ENCODE peak calls at places on chromosomes 1 and 21, in nine cellular contexts. One of them, this sample, is unnamed.

GRCh38 chr1:67570473-67571143 is 114.4 kb upstream of the GADD45A start:
- DNase-seq in fibroblast of lung: peak; percentile 99
- DNase-seq in BE2C: no peak
- DNase-seq in heart right ventricle: no peak
- DNase-seq in body of pancreas: peak; percentile 60
- DNase-seq in K562: peak; percentile 61
- DNase-seq in left ventricle myocardium inferior: no peak
- DNase-seq in lung: no peak
- DNase-seq in GM23338: no peak
- DNase-seq in this sample: no peak

GRCh38 chr1:193310569-193310968 is 124.2 kb upstream of the B3GALT2 start:
- DNase-seq in body of pancreas: peak; percentile 3
- DNase-seq in heart right ventricle: no peak
- DNase-seq in lung: no peak
- DNase-seq in fibroblast of lung: no peak
- DNase-seq in BE2C: no peak
- DNase-seq in left ventricle myocardium inferior: no peak
- DNase-seq in GM23338: no peak
- DNase-seq in K562: no peak
- DNase-seq in this sample: no peak

GRCh38 chr21:26405735-26406361 is 167.2 kb downstream of the CYYR1 start:
- DNase-seq in body of pancreas: no peak
- DNase-seq in left ventricle myocardium inferior: no peak
- DNase-seq in fibroblast of lung: peak; percentile 91
- DNase-seq in BE2C: peak; percentile 34
- DNase-seq in lung: no peak
- DNase-seq in heart right ventricle: no peak
- DNase-seq in K562: no peak
- DNase-seq in GM23338: peak; percentile 34
- DNase-seq in this sample: no peak

GRCh38 chr1:110185181-110185580 is 24.9 kb upstream of the KCNC4 start:
- DNase-seq in body of pancreas: peak; percentile 25
- DNase-seq in GM23338: no peak
- DNase-seq in BE2C: no peak
- DNase-seq in K562: no peak
- DNase-seq in lung: no peak
- DNase-seq in fibroblast of lung: no peak
- DNase-seq in left ventricle myocardium inferior: peak; percentile 46
- DNase-seq in heart right ventricle: peak; percentile 32
- DNase-seq in this sample: no peak

GRCh38 chr1:156796340-156797097 is 20.1 kb downstream of the SH2D2A start:
- DNase-seq in GM23338: no peak
- DNase-seq in lung: no peak
- DNase-seq in fibroblast of lung: peak; percentile 57
- DNase-seq in heart right ventricle: no peak
- DNase-seq in body of pancreas: no peak
- DNase-seq in left ventricle myocardium inferior: no peak
- DNase-seq in K562: no peak
- DNase-seq in BE2C: no peak
- DNase-seq in this sample: no peak

GRCh38 chr21:30320215-30320614 is at the start of gene KRTAP26-1:
- DNase-seq in K562: no peak
- DNase-seq in BE2C: no peak
- DNase-seq in fibroblast of lung: no peak
- DNase-seq in heart right ventricle: no peak
- DNase-seq in GM23338: no peak
- DNase-seq in lung: no peak
- DNase-seq in left ventricle myocardium inferior: no peak
- DNase-seq in body of pancreas: no peak
- DNase-seq in this sample: no peak

GRCh38 chr1:9881838-9882249 is 28.2 kb downstream of the CTNNBIP1 start:
- DNase-seq in left ventricle myocardium inferior: no peak
- DNase-seq in GM23338: no peak
- DNase-seq in heart right ventricle: no peak
- DNase-seq in BE2C: no peak
- DNase-seq in fibroblast of lung: peak; percentile 73
- DNase-seq in lung: no peak
- DNase-seq in K562: no peak
- DNase-seq in body of pancreas: no peak
- DNase-seq in this sample: no peak

GRCh38 chr21:29664615-29665014 is 275.2 kb downstream of the GRIK1 start:
- DNase-seq in BE2C: no peak
- DNase-seq in fibroblast of lung: no peak
- DNase-seq in left ventricle myocardium inferior: no peak
- DNase-seq in lung: no peak
- DNase-seq in heart right ventricle: no peak
- DNase-seq in GM23338: no peak
- DNase-seq in body of pancreas: no peak
- DNase-seq in K562: no peak
- DNase-seq in this sample: no peak

GRCh38 chr1:35350872-35351271 is 82.4 kb downstream of the ZMYM4 start:
- DNase-seq in heart right ventricle: no peak
- DNase-seq in left ventricle myocardium inferior: no peak
- DNase-seq in GM23338: no peak
- DNase-seq in K562: no peak
- DNase-seq in BE2C: no peak
- DNase-seq in body of pancreas: no peak
- DNase-seq in fibroblast of lung: peak; percentile 11
- DNase-seq in lung: no peak
- DNase-seq in this sample: no peak

GRCh38 chr21:45179568-45180288 is 105.3 kb downstream of the ADARB1 start:
- DNase-seq in heart right ventricle: no peak
- DNase-seq in fibroblast of lung: no peak
- DNase-seq in BE2C: no peak
- DNase-seq in body of pancreas: no peak
- DNase-seq in GM23338: no peak
- DNase-seq in left ventricle myocardium inferior: no peak
- DNase-seq in lung: no peak
- DNase-seq in K562: no peak
- DNase-seq in this sample: no peak

GRCh38 chr1:214632091-214632490 is 29.1 kb downstream of the CENPF start:
- DNase-seq in lung: no peak
- DNase-seq in heart right ventricle: no peak
- DNase-seq in K562: no peak
- DNase-seq in left ventricle myocardium inferior: no peak
- DNase-seq in fibroblast of lung: no peak
- DNase-seq in BE2C: no peak
- DNase-seq in body of pancreas: no peak
- DNase-seq in GM23338: no peak
- DNase-seq in this sample: no peak

GRCh38 chr1:10818262-10819197 is 22.1 kb upstream of the CASZ1 start:
- DNase-seq in GM23338: no peak
- DNase-seq in lung: no peak
- DNase-seq in heart right ventricle: peak; percentile 36
- DNase-seq in body of pancreas: no peak
- DNase-seq in fibroblast of lung: no peak
- DNase-seq in BE2C: no peak
- DNase-seq in K562: no peak
- DNase-seq in left ventricle myocardium inferior: peak; percentile 30
- DNase-seq in this sample: no peak

GRCh38 chr1:202254454-202255252 is 61.1 kb downstream of the LGR6 start:
- DNase-seq in GM23338: no peak
- DNase-seq in K562: no peak
- DNase-seq in BE2C: no peak
- DNase-seq in fibroblast of lung: no peak
- DNase-seq in lung: no peak
- DNase-seq in body of pancreas: no peak
- DNase-seq in left ventricle myocardium inferior: no peak
- DNase-seq in heart right ventricle: no peak
- DNase-seq in this sample: no peak

GRCh38 chr1:79232831-79233230 is 226.3 kb upstream of the ADGRL4 start:
- DNase-seq in left ventricle myocardium inferior: no peak
- DNase-seq in BE2C: no peak
- DNase-seq in K562: no peak
- DNase-seq in heart right ventricle: no peak
- DNase-seq in GM23338: no peak
- DNase-seq in fibroblast of lung: no peak
- DNase-seq in body of pancreas: no peak
- DNase-seq in lung: no peak
- DNase-seq in this sample: no peak

GRCh38 chr1:113903496-113904291 is 905 bp downstream of the AP4B1 start:
- DNase-seq in GM23338: no peak
- DNase-seq in body of pancreas: no peak
- DNase-seq in lung: no peak
- DNase-seq in heart right ventricle: no peak
- DNase-seq in fibroblast of lung: no peak
- DNase-seq in BE2C: no peak
- DNase-seq in K562: peak; percentile 49
- DNase-seq in left ventricle myocardium inferior: no peak
- DNase-seq in this sample: no peak

GRCh38 chr1:198123146-198123545 is 33.7 kb upstream of the NEK7 start:
- DNase-seq in body of pancreas: no peak
- DNase-seq in lung: no peak
- DNase-seq in BE2C: no peak
- DNase-seq in GM23338: no peak
- DNase-seq in heart right ventricle: no peak
- DNase-seq in left ventricle myocardium inferior: no peak
- DNase-seq in K562: no peak
- DNase-seq in fibroblast of lung: peak; percentile 94
- DNase-seq in this sample: no peak

GRCh38 chr1:18902523-18903312 is at the start of gene ALDH4A1:
- DNase-seq in body of pancreas: peak; percentile 98
- DNase-seq in left ventricle myocardium inferior: peak; percentile 98
- DNase-seq in BE2C: peak; percentile 92
- DNase-seq in lung: peak; percentile 99
- DNase-seq in GM23338: peak; percentile 99
- DNase-seq in K562: peak; percentile 98
- DNase-seq in fibroblast of lung: peak; percentile 98
- DNase-seq in heart right ventricle: peak; percentile 96
- DNase-seq in this sample: peak; percentile 93

GRCh38 chr1:8091691-8092090 is 65.6 kb upstream of the ERRFI1 start:
- DNase-seq in heart right ventricle: no peak
- DNase-seq in K562: no peak
- DNase-seq in BE2C: no peak
- DNase-seq in lung: no peak
- DNase-seq in GM23338: no peak
- DNase-seq in body of pancreas: no peak
- DNase-seq in fibroblast of lung: peak; percentile 69
- DNase-seq in left ventricle myocardium inferior: no peak
- DNase-seq in this sample: no peak

GRCh38 chr1:8094481-8095241 is 68.6 kb upstream of the ERRFI1 start:
- DNase-seq in left ventricle myocardium inferior: no peak
- DNase-seq in GM23338: no peak
- DNase-seq in fibroblast of lung: peak; percentile 88
- DNase-seq in body of pancreas: no peak
- DNase-seq in BE2C: no peak
- DNase-seq in lung: no peak
- DNase-seq in heart right ventricle: no peak
- DNase-seq in K562: no peak
- DNase-seq in this sample: no peak

GRCh38 chr1:8095584-8095983 is 69.5 kb upstream of the ERRFI1 start:
- DNase-seq in heart right ventricle: no peak
- DNase-seq in fibroblast of lung: no peak
- DNase-seq in K562: no peak
- DNase-seq in body of pancreas: no peak
- DNase-seq in BE2C: no peak
- DNase-seq in GM23338: no peak
- DNase-seq in lung: no peak
- DNase-seq in left ventricle myocardium inferior: no peak
- DNase-seq in this sample: no peak

GRCh38 chr1:8092603-8093141 is 66.6 kb upstream of the ERRFI1 start:
- DNase-seq in left ventricle myocardium inferior: no peak
- DNase-seq in fibroblast of lung: no peak
- DNase-seq in heart right ventricle: no peak
- DNase-seq in lung: no peak
- DNase-seq in GM23338: no peak
- DNase-seq in K562: no peak
- DNase-seq in BE2C: no peak
- DNase-seq in body of pancreas: no peak
- DNase-seq in this sample: no peak

GRCh38 chr1:8093221-8093980 is 67.3 kb upstream of the ERRFI1 start:
- DNase-seq in BE2C: no peak
- DNase-seq in body of pancreas: no peak
- DNase-seq in lung: no peak
- DNase-seq in fibroblast of lung: no peak
- DNase-seq in left ventricle myocardium inferior: no peak
- DNase-seq in K562: no peak
- DNase-seq in GM23338: no peak
- DNase-seq in heart right ventricle: no peak
- DNase-seq in this sample: no peak
- H3K4me1 ChIP-seq in BE2C: no peaks in the 10 kb centered on the region
- H3K4me1 ChIP-seq in body of pancreas: peaks cover 39% of the 10 kb centered on the region
- H3K4me1 ChIP-seq in lung: peaks cover 8% of the 10 kb centered on the region
- H3K4me1 ChIP-seq in fibroblast of lung: peaks cover 47% of the 10 kb centered on the region
- H3K4me1 ChIP-seq in left ventricle myocardium inferior: peaks cover 38% of the 10 kb centered on the region
- H3K4me1 ChIP-seq in K562: no peaks in the 10 kb centered on the region
- H3K4me1 ChIP-seq in GM23338: no peaks in the 10 kb centered on the region
- H3K4me1 ChIP-seq in heart right ventricle: peaks cover 14% of the 10 kb centered on the region
- H3K4me1 ChIP-seq in this sample: peaks cover 59% of the 10 kb centered on the region

DNA sequence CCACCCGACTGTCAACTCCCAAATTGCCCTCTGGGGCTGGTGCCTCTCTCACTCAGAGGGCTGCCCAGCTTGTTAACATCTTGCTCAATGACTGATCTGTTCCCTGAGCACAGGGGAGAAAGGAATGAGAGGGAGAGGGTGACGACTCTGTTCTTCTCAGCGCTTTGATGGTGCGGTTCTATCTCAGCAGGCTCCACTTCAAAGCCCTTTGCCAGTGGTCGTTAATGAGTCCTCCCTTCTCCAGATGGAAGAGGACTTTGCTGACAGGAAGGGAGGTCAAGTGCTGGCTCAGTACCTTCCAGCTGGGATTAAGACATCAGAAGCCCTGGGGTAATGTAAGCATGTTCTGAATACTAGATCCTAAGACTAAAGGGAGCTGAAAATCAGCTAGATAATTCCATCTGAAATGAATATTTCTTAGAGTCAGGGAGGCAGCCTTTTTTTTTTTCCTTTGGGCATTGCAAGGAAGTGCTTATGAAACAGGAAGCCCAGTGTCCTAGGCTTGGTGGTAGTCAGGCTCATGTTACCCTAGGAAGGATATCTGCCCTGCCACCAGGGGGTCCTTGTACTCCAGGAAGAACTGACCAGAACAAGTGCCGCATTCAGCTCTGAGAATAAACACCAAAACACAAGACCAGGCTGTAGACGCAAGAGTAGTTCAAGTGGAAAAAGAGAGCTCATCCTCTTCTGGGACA is 4.7 kb downstream of the FMOD start:
- DNase-seq in lung: no peak
- DNase-seq in BE2C: no peak
- DNase-seq in GM23338: no peak
- DNase-seq in body of pancreas: no peak
- DNase-seq in K562: no peak
- DNase-seq in left ventricle myocardium inferior: no peak
- DNase-seq in heart right ventricle: no peak
- DNase-seq in fibroblast of lung: no peak
- DNase-seq in this sample: no peak
- TF ChIP-seq CTCF in lung: no peak
- TF ChIP-seq CTCF in BE2C: no peak
- TF ChIP-seq CTCF in GM23338: no peak
- TF ChIP-seq CTCF in body of pancreas: no peak
- TF ChIP-seq CTCF in K562: peak; percentile 32
- TF ChIP-seq CTCF in left ventricle myocardium inferior: peak; percentile 13
- TF ChIP-seq CTCF in heart right ventricle: no peak
- TF ChIP-seq CTCF in fibroblast of lung: no peak
- TF ChIP-seq CTCF in this sample: no peak

GRCh38 chr1:212575333-212575732 is 33.2 kb upstream of the ATF3 start:
- DNase-seq in lung: no peak
- DNase-seq in left ventricle myocardium inferior: no peak
- DNase-seq in fibroblast of lung: no peak
- DNase-seq in BE2C: no peak
- DNase-seq in GM23338: no peak
- DNase-seq in body of pancreas: no peak
- DNase-seq in heart right ventricle: no peak
- DNase-seq in K562: no peak
- DNase-seq in this sample: no peak
- H3K4me1 ChIP-seq in lung: no peaks in the 10 kb centered on the region
- H3K4me1 ChIP-seq in left ventricle myocardium inferior: no peaks in the 10 kb centered on the region
- H3K4me1 ChIP-seq in fibroblast of lung: no peaks in the 10 kb centered on the region
- H3K4me1 ChIP-seq in BE2C: no peaks in the 10 kb centered on the region
- H3K4me1 ChIP-seq in GM23338: no peaks in the 10 kb centered on the region
- H3K4me1 ChIP-seq in body of pancreas: no peaks in the 10 kb centered on the region
- H3K4me1 ChIP-seq in heart right ventricle: no peaks in the 10 kb centered on the region
- H3K4me1 ChIP-seq in K562: no peaks in the 10 kb centered on the region
- H3K4me1 ChIP-seq in this sample: no peaks in the 10 kb centered on the region

GRCh38 chr1:93662481-93663190 is 19.0 kb downstream of the BCAR3 start:
- DNase-seq in K562: no peak
- DNase-seq in fibroblast of lung: peak; percentile 79
- DNase-seq in lung: no peak
- DNase-seq in body of pancreas: no peak
- DNase-seq in BE2C: no peak
- DNase-seq in left ventricle myocardium inferior: no peak
- DNase-seq in heart right ventricle: no peak
- DNase-seq in GM23338: no peak
- DNase-seq in this sample: no peak
- TF ChIP-seq CTCF in K562: no peak
- TF ChIP-seq CTCF in fibroblast of lung: no peak
- TF ChIP-seq CTCF in lung: no peak
- TF ChIP-seq CTCF in body of pancreas: no peak
- TF ChIP-seq CTCF in BE2C: no peak
- TF ChIP-seq CTCF in left ventricle myocardium inferior: no peak
- TF ChIP-seq CTCF in heart right ventricle: no peak
- TF ChIP-seq CTCF in GM23338: no peak
- TF ChIP-seq CTCF in this sample: no peak